ENCODE peak calls at places on chromosome 22, in ten cellular contexts. F is right atrium auricular region, W is IMR-90, H is heart left ventricle, T is neural progenitor cell, S is A549, R is cardiac muscle cell, Y is Peyer's patch, L is HepG2, N is PC-9. U is an unnamed sample.

GRCh38 chr22:25360891-25361645 is 141.6 kb downstream of the CRYBB2 start:
- DNase-seq in F (no peak), W (no peak), H (no peak), T (no peak), S (no peak), R (no peak), Y (peak; percentile 31), L (no peak), N (no peak), U (peak; percentile 30)

GRCh38 chr22:23212061-23213030 is 32.0 kb downstream of the BCR start:
- DNase-seq in F (no peak), W (no peak), H (no peak), T (no peak), S (no peak), R (peak; percentile 45), Y (no peak), L (no peak), N (no peak), U (no peak)

GRCh38 chr22:30949934-30950660 is 18.5 kb downstream of the MORC2 start:
- DNase-seq in F (no peak), W (no peak), H (no peak), T (no peak), S (no peak), R (no peak), Y (no peak), L (no peak), N (no peak), U (no peak)

GRCh38 chr22:45480717-45481116 is 22.0 kb upstream of the FBLN1 start:
- DNase-seq in F (no peak), W (no peak), H (no peak), T (no peak), S (no peak), R (no peak), Y (no peak), L (no peak), N (no peak), U (no peak)

GRCh38 chr22:42439821-42440674 is 7.8 kb upstream of the NFAM1 start:
- DNase-seq in F (no peak), W (peak; percentile 49), H (peak; percentile 40), T (no peak), S (no peak), R (no peak), Y (peak; percentile 54), L (no peak), N (no peak), U (peak; percentile 85)

GRCh38 chr22:17884084-17884483 is 109.8 kb upstream of the BID start:
- DNase-seq in F (no peak), W (no peak), H (no peak), T (no peak), S (no peak), R (peak; percentile 26), Y (no peak), L (no peak), N (no peak), U (no peak)

GRCh38 chr22:37681556-37682049 is 4.5 kb upstream of the NOL12 start:
- DNase-seq in F (peak; percentile 78), W (peak; percentile 77), H (peak; percentile 76), T (peak; percentile 89), S (no peak), R (peak; percentile 79), Y (peak; percentile 91), L (peak; percentile 64), N (peak; percentile 78), U (peak; percentile 82)

GRCh38 chr22:42799061-42799460 is 58.0 kb downstream of the ARFGAP3 start:
- DNase-seq in F (no peak), W (no peak), H (no peak), T (no peak), S (no peak), R (no peak), Y (no peak), L (no peak), N (no peak), U (no peak)

GRCh38 chr22:19942071-19942885 is 660 bp upstream of the TXNRD2 start:
- DNase-seq in F (no peak), W (peak; percentile 69), H (no peak), T (no peak), S (peak; percentile 18), R (no peak), Y (no peak), L (no peak), N (no peak), U (peak; percentile 69)

GRCh38 chr22:47031628-47031915 is 269.1 kb downstream of the TBC1D22A start:
- DNase-seq in F (no peak), W (no peak), H (no peak), T (no peak), S (no peak), R (no peak), Y (no peak), L (no peak), N (no peak), U (peak; percentile 53)

GRCh38 chr22:47030143-47030641 is 267.7 kb downstream of the TBC1D22A start:
- DNase-seq in F (no peak), W (peak; percentile 18), H (no peak), T (peak; percentile 56), S (no peak), R (no peak), Y (no peak), L (no peak), N (no peak), U (no peak)

GRCh38 chr22:47029244-47030001 is 267.0 kb downstream of the TBC1D22A start:
- DNase-seq in F (no peak), W (no peak), H (no peak), T (no peak), S (no peak), R (no peak), Y (peak; percentile 40), L (no peak), N (no peak), U (peak; percentile 55)

GRCh38 chr22:47032091-47032943 is 269.9 kb downstream of the TBC1D22A start:
- DNase-seq in F (no peak), W (no peak), H (no peak), T (no peak), S (no peak), R (no peak), Y (peak; percentile 76), L (no peak), N (no peak), U (peak; percentile 79)

DNA sequence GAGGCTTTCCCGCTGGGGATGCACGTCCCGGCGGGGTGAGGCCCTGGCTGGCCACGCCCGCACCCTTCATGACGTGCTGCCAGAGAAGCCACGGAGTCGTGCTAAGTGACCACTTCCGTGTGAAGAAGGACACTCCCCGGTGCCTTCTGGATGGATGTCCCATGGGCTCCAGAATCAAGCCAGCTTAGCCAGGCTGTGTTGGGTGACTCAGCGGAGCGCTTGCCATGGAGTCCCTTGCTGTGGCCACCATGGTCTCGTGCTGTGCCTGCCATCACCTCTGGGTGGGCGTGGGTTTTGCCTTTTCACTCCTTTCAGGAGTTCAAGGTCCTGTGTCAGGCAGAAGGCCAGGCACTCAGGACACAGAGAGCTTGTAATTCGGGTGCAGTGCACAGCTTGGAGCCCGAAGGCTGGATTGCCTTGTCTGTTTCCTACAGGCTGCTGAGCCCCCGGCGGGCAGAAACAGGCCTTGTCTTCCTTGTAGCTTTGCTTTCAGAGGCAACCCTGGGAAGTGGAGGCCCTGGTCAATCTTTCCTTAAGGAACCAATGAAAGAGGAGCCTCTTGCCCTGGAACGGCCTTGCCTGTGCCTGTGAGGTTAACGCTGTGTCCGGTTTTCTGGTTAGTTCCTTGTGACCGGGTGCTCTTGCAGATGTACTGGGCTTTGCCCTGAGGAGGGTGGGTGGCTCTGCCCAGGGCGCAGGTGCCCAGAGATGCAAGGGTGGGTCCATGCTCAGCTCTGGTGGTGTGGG is 268.6 kb downstream of the TBC1D22A start:
- DNase-seq in F (no peak), W (no peak), H (no peak), T (no peak), S (no peak), R (no peak), Y (no peak), L (no peak), N (no peak), U (peak; percentile 54)
- H3K27ac ChIP-seq in F (no peak overlapping the region), W (no peak overlapping the region), H (no peak overlapping the region), T (no peak overlapping the region), S (no peak overlapping the region), R (no peak overlapping the region), Y (peak overlapping the region; percentile 58), L (no peak overlapping the region), N (no peak overlapping the region), U (no peak overlapping the region)

DNA sequence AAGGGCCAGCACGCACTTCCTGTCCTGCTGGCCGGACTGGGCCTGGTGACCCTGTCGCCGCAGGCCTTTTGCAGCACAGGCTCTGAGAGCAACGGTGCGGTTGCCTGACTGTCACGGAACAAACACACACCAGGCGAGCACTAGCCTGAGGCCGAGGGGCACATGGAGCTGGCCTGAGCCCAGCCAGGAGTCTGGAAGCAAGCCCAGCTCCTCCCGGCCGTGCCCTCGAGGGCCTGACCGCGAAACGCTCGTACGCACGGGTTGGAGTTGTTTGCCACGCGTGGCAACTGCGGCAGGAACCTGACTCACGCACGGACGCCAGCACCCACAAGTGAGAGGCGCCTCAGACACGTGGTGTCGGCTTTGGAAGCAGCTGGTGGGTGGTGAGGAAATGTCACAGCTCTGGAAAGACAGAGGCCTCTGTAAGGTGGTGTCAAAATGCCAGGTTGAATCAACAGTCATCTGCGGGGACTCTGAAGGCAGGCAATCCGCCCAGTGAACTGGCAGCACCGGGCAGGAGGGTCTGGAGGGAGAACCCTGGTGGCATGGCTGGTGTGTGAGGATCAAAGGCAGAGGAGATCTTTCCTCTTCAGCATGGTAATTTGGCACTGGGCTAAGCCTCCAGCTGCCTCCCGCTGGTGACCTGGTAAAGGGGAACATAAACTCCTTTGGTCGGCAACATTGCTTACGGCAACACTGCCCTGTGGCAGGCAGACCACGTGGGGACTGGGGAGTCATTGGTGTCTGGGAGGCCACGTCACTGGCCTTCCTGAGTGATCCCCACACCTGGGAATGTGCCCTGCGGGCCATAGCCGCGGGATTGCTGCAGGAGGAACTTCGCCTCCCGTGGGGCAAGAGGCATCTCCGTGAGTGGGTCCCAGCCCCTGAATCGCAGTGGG is 15.3 kb upstream of the IL17REL start:
- DNase-seq in F (no peak), W (peak; percentile 13), H (no peak), T (no peak), S (peak; percentile 37), R (no peak), Y (peak; percentile 46), L (no peak), N (peak; percentile 80), U (peak; percentile 74)
- H3K4me1 ChIP-seq in F (no peaks in the 10 kb centered on the region), W (no peaks in the 10 kb centered on the region), H (peaks cover 9% of the 10 kb centered on the region), T (no peaks in the 10 kb centered on the region), S (peaks cover 6% of the 10 kb centered on the region), R (no peaks in the 10 kb centered on the region), Y (no peaks in the 10 kb centered on the region), L (no peaks in the 10 kb centered on the region), N (peaks cover 13% of the 10 kb centered on the region), U (peaks cover 10% of the 10 kb centered on the region)

DNA sequence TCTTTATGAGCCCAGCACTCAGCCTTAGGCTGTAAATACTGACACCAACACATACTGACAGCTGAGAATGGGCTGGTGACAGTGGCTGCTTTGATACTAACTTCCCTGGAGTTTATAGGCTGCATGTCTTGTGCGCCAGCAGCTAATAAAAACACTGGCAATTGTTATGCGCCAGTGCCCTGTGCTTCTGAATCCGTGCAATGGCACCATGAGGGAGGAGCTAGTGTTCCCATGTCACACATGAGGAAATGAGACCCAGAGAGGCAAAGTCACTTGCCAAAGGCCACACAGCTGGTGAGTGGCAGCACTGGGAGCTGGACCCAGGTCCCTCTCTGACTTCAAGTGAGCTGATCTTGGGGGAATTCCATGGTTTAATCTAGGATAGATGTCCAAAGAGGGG is 23.8 kb downstream of the SHISAL1 start:
- DNase-seq in F (no peak), W (no peak), H (no peak), T (no peak), S (no peak), R (no peak), Y (no peak), L (peak; percentile 8), N (no peak), U (no peak)
- H3K27ac ChIP-seq in F (no peak overlapping the region), W (no peak overlapping the region), H (no peak overlapping the region), T (no peak overlapping the region), S (no peak overlapping the region), R (no peak overlapping the region), Y (no peak overlapping the region), L (no peak overlapping the region), N (no peak overlapping the region), U (no peak overlapping the region)

GRCh38 chr22:40594924-40595323 is 41.6 kb downstream of the MRTFA start:
- DNase-seq in F (no peak), W (peak; percentile 32), H (no peak), T (no peak), S (no peak), R (no peak), Y (no peak), L (peak; percentile 33), N (peak; percentile 55), U (peak; percentile 70)
- H3K4me1 ChIP-seq in F (no peaks in the 10 kb centered on the region), W (peaks cover 7% of the 10 kb centered on the region), H (peaks cover 34% of the 10 kb centered on the region), T (peaks cover 15% of the 10 kb centered on the region), S (peaks cover 83% of the 10 kb centered on the region), R (peaks cover 55% of the 10 kb centered on the region), Y (no peaks in the 10 kb centered on the region), L (peaks cover 66% of the 10 kb centered on the region), N (peaks cover 45% of the 10 kb centered on the region), U (peaks cover 15% of the 10 kb centered on the region)